ENCODE peak calls at places on chromosomes 4 and X, in five cellular contexts. I is T47D, H is K562, K is HCT116, Y is SK-N-SH. L is an unnamed sample.

GRCh38 chr4:110621328-110621812 is 1.5 kb downstream of the PITX2 start:
- DNase-seq in I (no peak), H (no peak), K (no peak), Y (no peak), L (no peak)

GRCh38 chr4:2402053-2402452 is 16.4 kb downstream of the ZFYVE28 start:
- DNase-seq in I (peak; percentile 95), H (peak; percentile 89), K (no peak), Y (peak; percentile 87), L (peak; percentile 74)

GRCh38 chr4:175932116-175932515 is 120.1 kb upstream of the GPM6A start:
- DNase-seq in I (no peak), H (no peak), K (no peak), Y (no peak), L (no peak)

GRCh38 chrX:109535578-109535977 is 1.1 kb upstream of the NXT2 start:
- DNase-seq in I (no peak), H (no peak), K (no peak), Y (peak; percentile 54), L (no peak)

GRCh38 chr4:119314356-119314755 is 7.6 kb downstream of the FABP2 start:
- DNase-seq in I (peak; percentile 71), H (no peak), K (no peak), Y (no peak), L (no peak)

GRCh38 chr4:8157496-8157895 is 1.1 kb downstream of the ABLIM2 start:
- DNase-seq in I (no peak), H (no peak), K (no peak), Y (no peak), L (no peak)

GRCh38 chr4:71586087-71586763 is 197.7 kb downstream of the GC start:
- DNase-seq in I (peak; percentile 11), H (no peak), K (no peak), Y (no peak), L (no peak)

GRCh38 chr4:6493668-6494304 is 21.4 kb upstream of the PPP2R2C start:
- DNase-seq in I (peak; percentile 63), H (no peak), K (no peak), Y (no peak), L (peak; percentile 48)

GRCh38 chr4:11467931-11468330 is 39.2 kb upstream of the HS3ST1 start:
- DNase-seq in I (no peak), H (no peak), K (no peak), Y (no peak), L (no peak)

GRCh38 chr4:78237360-78237759 is 180.2 kb downstream of the FRAS1 start:
- DNase-seq in I (no peak), H (no peak), K (no peak), Y (peak; percentile 48), L (no peak)

GRCh38 chrX:111114806-111115205 is 18.8 kb downstream of the PAK3 start:
- DNase-seq in I (no peak), H (no peak), K (no peak), Y (no peak), L (no peak)

GRCh38 chrX:46831620-46832327 is 5.1 kb upstream of the RP2 start:
- DNase-seq in I (no peak), H (no peak), K (no peak), Y (no peak), L (no peak)

GRCh38 chrX:16258936-16259335 is 91.7 kb downstream of the MAGEB17 start:
- DNase-seq in I (peak; percentile 52), H (no peak), K (no peak), Y (no peak), L (no peak)

GRCh38 chrX:97639526-97639925 is 755.8 kb downstream of the RPA4 start:
- DNase-seq in I (no peak), H (no peak), K (no peak), Y (no peak), L (peak; percentile 46)

GRCh38 chr4:26126135-26126718 is 194.6 kb upstream of the RBPJ start:
- DNase-seq in I (no peak), H (no peak), K (no peak), Y (no peak), L (no peak)

GRCh38 chr4:146022541-146022940 is 83.9 kb upstream of the ZNF827 start:
- DNase-seq in I (no peak), H (no peak), K (no peak), Y (no peak), L (no peak)

GRCh38 chrX:107450823-107451509 is 1.5 kb downstream of the FRMPD3 start:
- DNase-seq in I (no peak), H (peak; percentile 32), K (no peak), Y (no peak), L (peak; percentile 73)

GRCh38 chrX:10006086-10006485 is 38.9 kb downstream of the CLDN34 start:
- DNase-seq in I (no peak), H (no peak), K (no peak), Y (no peak), L (no peak)

GRCh38 chrX:8841911-8842310 is 40.7 kb upstream of the FAM9A start:
- DNase-seq in I (no peak), H (no peak), K (no peak), Y (no peak), L (no peak)

GRCh38 chr4:108264693-108265092 is 96.0 kb upstream of the LEF1 start:
- DNase-seq in I (peak; percentile 45), H (no peak), K (no peak), Y (no peak), L (no peak)

GRCh38 chr4:47287735-47288134 is 175.8 kb downstream of the COMMD8 start:
- DNase-seq in I (no peak), H (no peak), K (no peak), Y (no peak), L (no peak)

GRCh38 chr4:110454456-110454855 is 21.5 kb upstream of the ENPEP start:
- DNase-seq in I (no peak), H (no peak), K (no peak), Y (no peak), L (no peak)

GRCh38 chr4:7224001-7224400 is 31.7 kb downstream of the SORCS2 start:
- DNase-seq in I (no peak), H (no peak), K (no peak), Y (no peak), L (no peak)

GRCh38 chr4:151700566-151701316 is 60.1 kb downstream of the GATB start:
- DNase-seq in I (no peak), H (no peak), K (no peak), Y (no peak), L (no peak)

GRCh38 chr4:6239968-6240367 is 29.7 kb upstream of the WFS1 start:
- DNase-seq in I (no peak), H (no peak), K (no peak), Y (no peak), L (no peak)

GRCh38 chr4:98514930-98515809 is 143.2 kb downstream of the TSPAN5 start:
- DNase-seq in I (no peak), H (no peak), K (no peak), Y (peak; percentile 23), L (no peak)

GRCh38 chrX:40439625-40440532 is 140.9 kb upstream of the ATP6AP2 start:
- DNase-seq in I (no peak), H (no peak), K (no peak), Y (no peak), L (no peak)

GRCh38 chr4:121094297-121094966 is 22.1 kb upstream of the NDNF start:
- DNase-seq in I (no peak), H (no peak), K (no peak), Y (no peak), L (no peak)

DNA sequence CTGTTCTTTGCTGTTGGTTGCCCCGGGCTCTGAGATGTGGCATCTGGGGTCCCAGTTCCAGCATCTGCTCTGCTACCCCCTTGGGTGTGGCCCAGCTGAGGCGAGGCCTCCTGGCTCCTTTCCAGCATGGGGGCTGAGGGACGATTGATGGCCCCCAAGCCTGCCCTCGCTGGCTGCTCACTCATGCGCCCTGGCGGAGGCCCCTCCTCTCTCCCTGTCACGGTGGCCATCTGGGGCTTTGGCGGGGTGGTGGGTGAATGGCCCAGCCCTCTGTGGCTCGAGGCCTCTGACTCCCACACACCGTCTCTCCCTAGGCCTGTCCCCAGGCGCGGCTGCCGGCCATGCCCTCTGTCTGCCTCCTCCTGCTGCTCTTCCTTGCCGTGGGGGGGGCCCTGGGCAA is 1.8 kb downstream of the PLXNA3 start:
- DNase-seq in I (no peak), H (peak; percentile 45), K (no peak), Y (peak; percentile 74), L (no peak)
- TF ChIP-seq JUND in I (no peak), H (no peak), K (no peak), Y (no peak), L (no peak)

GRCh38 chr4:38016698-38017097 is 56.5 kb downstream of the PTTG2 start:
- DNase-seq in I (no peak), H (no peak), K (no peak), Y (no peak), L (no peak)

GRCh38 chr4:38013461-38014366 is 53.5 kb downstream of the PTTG2 start:
- DNase-seq in I (no peak), H (no peak), K (peak; percentile 31), Y (no peak), L (no peak)

GRCh38 chr4:38014421-38014852 is 54.2 kb downstream of the PTTG2 start:
- DNase-seq in I (no peak), H (no peak), K (no peak), Y (no peak), L (no peak)

GRCh38 chr4:38017579-38017978 is 57.4 kb downstream of the PTTG2 start:
- DNase-seq in I (no peak), H (no peak), K (no peak), Y (no peak), L (no peak)

DNA sequence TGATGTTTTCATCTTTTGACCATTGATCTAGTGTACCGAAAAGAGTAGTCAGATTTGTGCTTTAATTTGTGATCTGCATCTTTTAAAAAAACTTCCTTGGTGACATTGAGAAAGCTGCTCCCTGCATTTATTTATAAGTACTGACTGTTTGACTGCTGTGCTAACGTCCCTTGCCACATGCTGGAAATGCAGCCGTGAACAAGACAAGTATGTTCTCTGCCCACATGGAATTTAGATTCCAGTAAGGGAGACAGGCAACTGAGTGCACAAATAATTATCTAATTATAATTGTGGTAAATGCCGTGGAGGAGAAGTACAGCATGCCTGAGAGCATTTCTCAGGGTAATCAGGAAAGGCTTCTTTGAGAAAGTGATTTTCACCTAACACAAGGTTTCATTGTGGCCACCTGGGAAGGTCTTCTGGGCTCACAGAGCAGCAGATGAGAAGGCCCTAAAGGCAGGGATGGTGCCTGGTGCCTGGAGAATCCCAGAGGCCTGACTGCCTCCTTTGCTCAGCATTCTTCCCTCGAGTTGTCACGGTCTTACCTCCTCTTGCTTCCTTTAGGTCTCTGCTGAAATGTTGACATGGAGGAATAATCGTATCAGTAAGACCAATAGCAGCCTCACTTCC is 55.8 kb downstream of the PTTG2 start:
- DNase-seq in I (no peak), H (no peak), K (no peak), Y (no peak), L (no peak)
- TF ChIP-seq JUND in I (no peak), H (no peak), K (no peak), Y (no peak), L (no peak)

DNA sequence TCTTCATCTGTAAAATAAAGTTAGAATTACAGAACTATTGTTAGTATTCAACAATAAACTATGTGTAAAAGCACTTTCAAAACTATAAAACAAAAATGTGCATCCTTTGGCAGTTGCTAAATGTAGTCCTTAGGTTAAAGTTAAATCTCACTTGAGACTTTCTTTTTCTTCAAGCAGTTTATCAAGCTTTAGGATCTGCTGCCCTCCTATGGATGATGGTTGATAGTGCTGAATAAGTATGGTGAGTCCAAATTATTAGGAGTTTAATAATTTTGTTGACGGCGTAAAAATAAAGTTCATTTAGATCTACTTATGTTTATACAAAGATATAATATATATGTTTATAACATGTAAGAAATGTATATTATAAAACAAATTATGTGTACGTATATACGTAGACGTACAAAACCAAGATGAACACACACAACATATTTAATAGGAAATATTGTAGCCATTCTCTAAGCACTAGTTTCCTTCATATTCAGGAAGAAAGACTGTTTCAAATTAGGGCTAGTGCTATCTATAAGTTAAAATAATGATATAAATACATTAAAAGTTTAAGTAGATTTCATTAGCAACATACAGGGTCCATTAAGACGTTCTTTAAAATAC is 22.3 kb downstream of the UGT2A2 start:
- DNase-seq in I (peak; percentile 64), H (no peak), K (peak; percentile 47), Y (no peak), L (no peak)
- TF ChIP-seq JUND in I (no peak), H (no peak), K (no peak), Y (no peak), L (no peak)

GRCh38 chrX:85988353-85988752 is 59.0 kb downstream of the CHM start:
- DNase-seq in I (no peak), H (no peak), K (no peak), Y (no peak), L (no peak)
- TF ChIP-seq JUND in I (no peak), H (no peak), K (no peak), Y (no peak), L (no peak)